ENCODE peak calls at places on chromosomes 13 and 19, in ten cellular contexts. One of them, this sample, is unnamed.

GRCh38 chr13:91355099-91355825 is 7.8 kb downstream of the MIR17HG start:
- DNase-seq in psoas muscle: no peak
- DNase-seq in mucosa of descending colon: no peak
- DNase-seq in MM.1S: no peak
- DNase-seq in fibroblast of mammary gland: no peak
- DNase-seq in aorta: no peak
- DNase-seq in neuronal stem cell: no peak
- DNase-seq in retinal pigment epithelial cell: no peak
- DNase-seq in tibial artery: no peak
- DNase-seq in SJSA1: no peak
- DNase-seq in this sample: no peak

GRCh38 chr13:106602178-106602577 is 34.2 kb upstream of the ARGLU1 start:
- DNase-seq in retinal pigment epithelial cell: no peak
- DNase-seq in neuronal stem cell: no peak
- DNase-seq in mucosa of descending colon: peak
- DNase-seq in psoas muscle: no peak
- DNase-seq in MM.1S: no peak
- DNase-seq in fibroblast of mammary gland: no peak
- DNase-seq in SJSA1: no peak
- DNase-seq in aorta: no peak
- DNase-seq in tibial artery: no peak
- DNase-seq in this sample: no peak

GRCh38 chr13:105805866-105806265 is 729.6 kb downstream of the EFNB2 start:
- DNase-seq in aorta: no peak
- DNase-seq in MM.1S: no peak
- DNase-seq in psoas muscle: no peak
- DNase-seq in mucosa of descending colon: no peak
- DNase-seq in tibial artery: no peak
- DNase-seq in retinal pigment epithelial cell: no peak
- DNase-seq in SJSA1: no peak
- DNase-seq in fibroblast of mammary gland: no peak
- DNase-seq in neuronal stem cell: no peak
- DNase-seq in this sample: no peak

GRCh38 chr19:16899566-16900075 is 10.8 kb downstream of the F2RL3 start:
- DNase-seq in retinal pigment epithelial cell: no peak
- DNase-seq in MM.1S: peak
- DNase-seq in mucosa of descending colon: peak
- DNase-seq in neuronal stem cell: no peak
- DNase-seq in fibroblast of mammary gland: peak
- DNase-seq in tibial artery: no peak
- DNase-seq in psoas muscle: peak
- DNase-seq in aorta: no peak
- DNase-seq in SJSA1: peak
- DNase-seq in this sample: peak

GRCh38 chr13:27359203-27359821 is 65.1 kb upstream of the GTF3A start:
- DNase-seq in SJSA1: peak
- DNase-seq in mucosa of descending colon: peak
- DNase-seq in psoas muscle: peak
- DNase-seq in retinal pigment epithelial cell: no peak
- DNase-seq in MM.1S: peak
- DNase-seq in fibroblast of mammary gland: peak
- DNase-seq in neuronal stem cell: peak
- DNase-seq in aorta: peak
- DNase-seq in tibial artery: peak
- DNase-seq in this sample: peak

GRCh38 chr19:55067869-55068268 is 4.9 kb upstream of the RDH13 start:
- DNase-seq in fibroblast of mammary gland: no peak
- DNase-seq in aorta: no peak
- DNase-seq in SJSA1: no peak
- DNase-seq in tibial artery: no peak
- DNase-seq in psoas muscle: no peak
- DNase-seq in MM.1S: no peak
- DNase-seq in neuronal stem cell: no peak
- DNase-seq in mucosa of descending colon: no peak
- DNase-seq in retinal pigment epithelial cell: no peak
- DNase-seq in this sample: no peak

GRCh38 chr13:113742000-113742441 is 17.0 kb upstream of the TMEM255B start:
- DNase-seq in SJSA1: no peak
- DNase-seq in retinal pigment epithelial cell: peak
- DNase-seq in psoas muscle: no peak
- DNase-seq in mucosa of descending colon: peak
- DNase-seq in aorta: peak
- DNase-seq in tibial artery: no peak
- DNase-seq in neuronal stem cell: no peak
- DNase-seq in MM.1S: peak
- DNase-seq in fibroblast of mammary gland: peak
- DNase-seq in this sample: no peak

GRCh38 chr19:55166530-55167268 is at the start of gene DNAAF3:
- DNase-seq in aorta: peak
- DNase-seq in MM.1S: peak
- DNase-seq in psoas muscle: peak
- DNase-seq in SJSA1: peak
- DNase-seq in fibroblast of mammary gland: peak
- DNase-seq in retinal pigment epithelial cell: peak
- DNase-seq in tibial artery: peak
- DNase-seq in mucosa of descending colon: peak
- DNase-seq in neuronal stem cell: peak
- DNase-seq in this sample: peak

GRCh38 chr19:34589730-34590129 is 87.2 kb downstream of the SCGB2B2 start:
- DNase-seq in mucosa of descending colon: peak
- DNase-seq in SJSA1: no peak
- DNase-seq in MM.1S: no peak
- DNase-seq in fibroblast of mammary gland: no peak
- DNase-seq in retinal pigment epithelial cell: no peak
- DNase-seq in aorta: no peak
- DNase-seq in neuronal stem cell: no peak
- DNase-seq in tibial artery: no peak
- DNase-seq in psoas muscle: no peak
- DNase-seq in this sample: no peak

GRCh38 chr19:5929646-5930045 is 15.6 kb downstream of the CAPS start:
- DNase-seq in fibroblast of mammary gland: no peak
- DNase-seq in neuronal stem cell: no peak
- DNase-seq in SJSA1: no peak
- DNase-seq in mucosa of descending colon: no peak
- DNase-seq in tibial artery: no peak
- DNase-seq in MM.1S: no peak
- DNase-seq in psoas muscle: no peak
- DNase-seq in aorta: no peak
- DNase-seq in retinal pigment epithelial cell: no peak
- DNase-seq in this sample: no peak

GRCh38 chr19:6057651-6058365 is 52.5 kb downstream of the RFX2 start:
- DNase-seq in fibroblast of mammary gland: no peak
- DNase-seq in mucosa of descending colon: no peak
- DNase-seq in aorta: peak
- DNase-seq in retinal pigment epithelial cell: no peak
- DNase-seq in neuronal stem cell: no peak
- DNase-seq in MM.1S: no peak
- DNase-seq in tibial artery: peak
- DNase-seq in SJSA1: peak
- DNase-seq in psoas muscle: no peak
- DNase-seq in this sample: no peak

GRCh38 chr19:11113140-11113708 is 24.0 kb downstream of the LDLR start:
- DNase-seq in SJSA1: no peak
- DNase-seq in psoas muscle: no peak
- DNase-seq in retinal pigment epithelial cell: no peak
- DNase-seq in mucosa of descending colon: no peak
- DNase-seq in fibroblast of mammary gland: no peak
- DNase-seq in aorta: no peak
- DNase-seq in neuronal stem cell: no peak
- DNase-seq in MM.1S: no peak
- DNase-seq in tibial artery: no peak
- DNase-seq in this sample: no peak

GRCh38 chr19:40607311-40607871 is 6.2 kb downstream of the LTBP4 start:
- DNase-seq in mucosa of descending colon: peak
- DNase-seq in psoas muscle: no peak
- DNase-seq in neuronal stem cell: no peak
- DNase-seq in tibial artery: peak
- DNase-seq in MM.1S: no peak
- DNase-seq in aorta: peak
- DNase-seq in retinal pigment epithelial cell: no peak
- DNase-seq in fibroblast of mammary gland: no peak
- DNase-seq in SJSA1: no peak
- DNase-seq in this sample: no peak

GRCh38 chr13:99307247-99307646 is at the start of gene GPR183:
- DNase-seq in retinal pigment epithelial cell: no peak
- DNase-seq in MM.1S: no peak
- DNase-seq in tibial artery: no peak
- DNase-seq in aorta: no peak
- DNase-seq in SJSA1: no peak
- DNase-seq in mucosa of descending colon: no peak
- DNase-seq in neuronal stem cell: no peak
- DNase-seq in psoas muscle: no peak
- DNase-seq in fibroblast of mammary gland: no peak
- DNase-seq in this sample: no peak

GRCh38 chr19:52188822-52189744 is 769 bp upstream of the PPP2R1A start:
- DNase-seq in fibroblast of mammary gland: no peak
- DNase-seq in tibial artery: no peak
- DNase-seq in SJSA1: no peak
- DNase-seq in MM.1S: no peak
- DNase-seq in psoas muscle: peak
- DNase-seq in mucosa of descending colon: no peak
- DNase-seq in aorta: peak
- DNase-seq in neuronal stem cell: no peak
- DNase-seq in retinal pigment epithelial cell: no peak
- DNase-seq in this sample: no peak

GRCh38 chr19:33546656-33547055 is 25.1 kb upstream of the PEPD start:
- DNase-seq in psoas muscle: no peak
- DNase-seq in mucosa of descending colon: no peak
- DNase-seq in aorta: peak
- DNase-seq in MM.1S: no peak
- DNase-seq in SJSA1: no peak
- DNase-seq in tibial artery: no peak
- DNase-seq in retinal pigment epithelial cell: no peak
- DNase-seq in fibroblast of mammary gland: no peak
- DNase-seq in neuronal stem cell: no peak
- DNase-seq in this sample: no peak
- H3K4me3 ChIP-seq in psoas muscle: no peak
- H3K4me3 ChIP-seq in mucosa of descending colon: no peak
- H3K4me3 ChIP-seq in aorta: no peak
- H3K4me3 ChIP-seq in MM.1S: no peak
- H3K4me3 ChIP-seq in SJSA1: no peak
- H3K4me3 ChIP-seq in tibial artery: no peak
- H3K4me3 ChIP-seq in retinal pigment epithelial cell: no peak
- H3K4me3 ChIP-seq in fibroblast of mammary gland: no peak
- H3K4me3 ChIP-seq in neuronal stem cell: no peak
- H3K4me3 ChIP-seq in this sample: no peak

GRCh38 chr19:21602105-21602658 is 96.8 kb downstream of the ZNF429 start:
- DNase-seq in psoas muscle: no peak
- DNase-seq in neuronal stem cell: no peak
- DNase-seq in retinal pigment epithelial cell: no peak
- DNase-seq in MM.1S: no peak
- DNase-seq in SJSA1: no peak
- DNase-seq in aorta: no peak
- DNase-seq in mucosa of descending colon: no peak
- DNase-seq in tibial artery: no peak
- DNase-seq in fibroblast of mammary gland: no peak
- DNase-seq in this sample: no peak

GRCh38 chr19:21604941-21605548 is 99.6 kb downstream of the ZNF429 start:
- DNase-seq in tibial artery: no peak
- DNase-seq in mucosa of descending colon: peak
- DNase-seq in SJSA1: no peak
- DNase-seq in aorta: no peak
- DNase-seq in neuronal stem cell: no peak
- DNase-seq in psoas muscle: peak
- DNase-seq in MM.1S: no peak
- DNase-seq in fibroblast of mammary gland: no peak
- DNase-seq in retinal pigment epithelial cell: peak
- DNase-seq in this sample: no peak

GRCh38 chr19:21607453-21607852 is 102.1 kb downstream of the ZNF429 start:
- DNase-seq in mucosa of descending colon: no peak
- DNase-seq in neuronal stem cell: no peak
- DNase-seq in tibial artery: no peak
- DNase-seq in retinal pigment epithelial cell: no peak
- DNase-seq in psoas muscle: no peak
- DNase-seq in fibroblast of mammary gland: no peak
- DNase-seq in aorta: no peak
- DNase-seq in MM.1S: no peak
- DNase-seq in SJSA1: no peak
- DNase-seq in this sample: no peak

GRCh38 chr19:21603431-21604153 is 98.2 kb downstream of the ZNF429 start:
- DNase-seq in psoas muscle: no peak
- DNase-seq in aorta: no peak
- DNase-seq in fibroblast of mammary gland: no peak
- DNase-seq in SJSA1: no peak
- DNase-seq in tibial artery: no peak
- DNase-seq in MM.1S: no peak
- DNase-seq in retinal pigment epithelial cell: no peak
- DNase-seq in neuronal stem cell: no peak
- DNase-seq in mucosa of descending colon: no peak
- DNase-seq in this sample: no peak

GRCh38 chr19:21604351-21604926 is 99.0 kb downstream of the ZNF429 start:
- DNase-seq in aorta: no peak
- DNase-seq in psoas muscle: no peak
- DNase-seq in tibial artery: no peak
- DNase-seq in SJSA1: no peak
- DNase-seq in retinal pigment epithelial cell: no peak
- DNase-seq in mucosa of descending colon: no peak
- DNase-seq in neuronal stem cell: no peak
- DNase-seq in MM.1S: no peak
- DNase-seq in fibroblast of mammary gland: peak
- DNase-seq in this sample: peak
- H3K4me3 ChIP-seq in aorta: peak
- H3K4me3 ChIP-seq in psoas muscle: peak
- H3K4me3 ChIP-seq in tibial artery: peak
- H3K4me3 ChIP-seq in SJSA1: no peak
- H3K4me3 ChIP-seq in retinal pigment epithelial cell: peak
- H3K4me3 ChIP-seq in mucosa of descending colon: no peak
- H3K4me3 ChIP-seq in neuronal stem cell: peak
- H3K4me3 ChIP-seq in MM.1S: no peak
- H3K4me3 ChIP-seq in fibroblast of mammary gland: peak
- H3K4me3 ChIP-seq in this sample: peak

GRCh38 chr13:35496761-35497386 is 20.4 kb upstream of the MAB21L1 start:
- DNase-seq in SJSA1: no peak
- DNase-seq in retinal pigment epithelial cell: no peak
- DNase-seq in aorta: no peak
- DNase-seq in tibial artery: no peak
- DNase-seq in psoas muscle: no peak
- DNase-seq in mucosa of descending colon: no peak
- DNase-seq in MM.1S: no peak
- DNase-seq in fibroblast of mammary gland: peak
- DNase-seq in neuronal stem cell: no peak
- DNase-seq in this sample: no peak
- H3K4me3 ChIP-seq in SJSA1: no peak
- H3K4me3 ChIP-seq in retinal pigment epithelial cell: no peak
- H3K4me3 ChIP-seq in aorta: no peak
- H3K4me3 ChIP-seq in tibial artery: no peak
- H3K4me3 ChIP-seq in psoas muscle: no peak
- H3K4me3 ChIP-seq in mucosa of descending colon: no peak
- H3K4me3 ChIP-seq in MM.1S: no peak
- H3K4me3 ChIP-seq in fibroblast of mammary gland: no peak
- H3K4me3 ChIP-seq in neuronal stem cell: no peak
- H3K4me3 ChIP-seq in this sample: no peak

DNA sequence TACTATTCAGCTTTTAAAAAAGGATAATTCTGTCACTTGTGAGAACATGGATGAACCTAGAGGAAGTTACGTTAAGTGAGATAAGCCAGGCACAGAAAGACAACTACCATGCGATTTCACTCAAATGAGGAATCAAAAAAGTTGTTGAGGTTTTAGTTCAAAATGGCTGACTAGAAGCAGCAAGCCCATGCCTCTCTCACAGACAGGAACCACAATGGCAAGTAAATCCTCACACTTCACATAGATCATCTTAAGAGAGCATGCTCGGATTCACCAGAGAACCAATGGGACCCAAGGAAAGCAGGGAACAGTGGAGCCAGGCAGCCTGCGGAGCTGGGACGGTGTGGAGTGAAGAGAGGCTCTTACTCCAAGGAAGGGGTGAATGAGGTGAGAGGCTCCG is 581.0 kb downstream of the UQCRFS1 start:
- DNase-seq in MM.1S: peak
- DNase-seq in SJSA1: no peak
- DNase-seq in tibial artery: no peak
- DNase-seq in mucosa of descending colon: no peak
- DNase-seq in aorta: no peak
- DNase-seq in psoas muscle: no peak
- DNase-seq in neuronal stem cell: no peak
- DNase-seq in retinal pigment epithelial cell: no peak
- DNase-seq in fibroblast of mammary gland: no peak
- DNase-seq in this sample: peak
- H3K4me3 ChIP-seq in MM.1S: peak
- H3K4me3 ChIP-seq in SJSA1: no peak
- H3K4me3 ChIP-seq in tibial artery: no peak
- H3K4me3 ChIP-seq in mucosa of descending colon: no peak
- H3K4me3 ChIP-seq in aorta: no peak
- H3K4me3 ChIP-seq in psoas muscle: no peak
- H3K4me3 ChIP-seq in neuronal stem cell: no peak
- H3K4me3 ChIP-seq in retinal pigment epithelial cell: no peak
- H3K4me3 ChIP-seq in fibroblast of mammary gland: no peak
- H3K4me3 ChIP-seq in this sample: peak

This sample was measured in Jurkat, Clone E6-1.